ENCODE peak calls at places on chromosomes 2 and 18, in eight cellular contexts. H is cardiac muscle cell, D is mammary epithelial cell, S is MM.1S, N is gastrocnemius medialis, L is body of pancreas, G is thoracic aorta, C is lower lobe of right lung. P is an unnamed sample. For H3K4me1, the result is how much of the 10 kb centered on the place peaks cover.

GRCh38 chr2:196242131-196242620 is 70.8 kb upstream of the STK17B start:
- DNase-seq in D (peak), L (peak), H (peak), S (no peak), G (no peak), C (peak), N (no peak), P (peak)

GRCh38 chr2:16948073-16948472 is 282.4 kb upstream of the CYRIA start:
- DNase-seq in N (no peak), D (no peak), S (no peak), G (no peak), H (no peak), C (no peak), L (no peak), P (no peak)

GRCh38 chr2:73985318-73986084 is 791 bp downstream of the TET3 start:
- DNase-seq in S (peak), N (no peak), H (peak), D (no peak), G (no peak), C (peak), L (peak), P (peak)

GRCh38 chr2:216653931-216654365 is 20.7 kb downstream of the IGFBP2 start:
- DNase-seq in N (no peak), G (no peak), H (peak), C (no peak), S (no peak), L (no peak), D (no peak), P (peak)

GRCh38 chr2:133747965-133748700 is 179.9 kb upstream of the NCKAP5 start:
- DNase-seq in D (no peak), L (no peak), S (no peak), G (no peak), C (no peak), N (no peak), H (no peak), P (no peak)

GRCh38 chr2:79369127-79369526 is 143.7 kb upstream of the CTNNA2 start:
- DNase-seq in H (no peak), N (no peak), C (no peak), S (no peak), D (no peak), L (no peak), G (no peak), P (no peak)

GRCh38 chr2:147782521-147782920 is 62.3 kb upstream of the ACVR2A start:
- DNase-seq in N (no peak), H (peak), G (no peak), D (peak), S (no peak), C (no peak), L (no peak), P (no peak)

GRCh38 chr18:79952996-79953559 is 1.6 kb upstream of the SLC66A2 start:
- DNase-seq in S (no peak), G (no peak), D (no peak), H (no peak), L (no peak), C (peak), N (no peak), P (peak)

GRCh38 chr2:121288454-121289231 is 3.6 kb upstream of the TFCP2L1 start:
- DNase-seq in H (no peak), N (no peak), G (no peak), C (no peak), D (no peak), S (no peak), L (no peak), P (no peak)

GRCh38 chr18:35248429-35248828 is 7.6 kb downstream of the ZNF397 start:
- DNase-seq in C (no peak), D (no peak), H (no peak), L (no peak), N (no peak), G (no peak), S (no peak), P (no peak)

GRCh38 chr2:136527560-136527959 is 237.8 kb upstream of the THSD7B start:
- DNase-seq in S (peak), H (peak), L (no peak), G (no peak), C (no peak), N (no peak), D (peak), P (no peak)

GRCh38 chr2:10410001-10410671 is 38.0 kb downstream of the ODC1 start:
- DNase-seq in L (peak), C (no peak), G (no peak), H (no peak), S (peak), N (no peak), D (no peak), P (peak)

GRCh38 chr2:226247289-226248275 is 552.0 kb downstream of the IRS1 start:
- DNase-seq in G (no peak), H (peak), S (no peak), C (no peak), N (no peak), L (no peak), D (peak), P (no peak)

GRCh38 chr2:205546417-205546816 is 135.9 kb upstream of the NRP2 start:
- DNase-seq in H (no peak), S (no peak), C (no peak), G (no peak), N (no peak), D (no peak), L (no peak), P (no peak)

GRCh38 chr18:27685807-27686412 is 491.0 kb downstream of the CDH2 start:
- DNase-seq in N (no peak), D (peak), H (peak), G (no peak), C (no peak), S (peak), L (no peak), P (no peak)

GRCh38 chr18:9103488-9103887 is 989 bp downstream of the NDUFV2 start:
- DNase-seq in H (peak), G (no peak), D (peak), N (no peak), S (peak), L (no peak), C (no peak), P (no peak)

GRCh38 chr2:62320657-62321357 is 124.9 kb downstream of the B3GNT2 start:
- DNase-seq in H (no peak), L (no peak), G (no peak), C (no peak), S (no peak), N (no peak), D (no peak), P (no peak)

GRCh38 chr18:48948112-48949050 is 2.4 kb downstream of the SMAD7 start:
- DNase-seq in D (peak), H (peak), L (peak), C (peak), G (no peak), S (peak), N (no peak), P (peak)

GRCh38 chr2:209653164-209653563 is 118.5 kb upstream of the UNC80 start:
- DNase-seq in N (no peak), S (no peak), C (no peak), H (no peak), L (no peak), G (no peak), D (no peak), P (no peak)

GRCh38 chr18:67476585-67476984 is 39.9 kb downstream of the DSEL start:
- DNase-seq in C (no peak), D (no peak), S (no peak), G (no peak), L (no peak), H (no peak), N (no peak), P (no peak)

GRCh38 chr2:207200136-207200535 is 34.4 kb upstream of the KLF7 start:
- DNase-seq in C (no peak), S (no peak), N (no peak), D (no peak), G (no peak), L (no peak), H (no peak), P (no peak)

GRCh38 chr18:13375302-13376255 is 157.0 kb downstream of the LDLRAD4 start:
- DNase-seq in D (peak), N (peak), G (peak), C (no peak), H (peak), L (peak), S (no peak), P (no peak)
- H3K4me3 ChIP-seq in D (no peak), N (no peak), G (peak), C (no peak), H (no peak), L (no peak), S (no peak), P (no peak)

GRCh38 chr2:41414486-41415230 is 633.2 kb upstream of the PKDCC start:
- DNase-seq in S (peak), H (peak), C (no peak), D (peak), L (no peak), N (no peak), G (no peak), P (no peak)
- TF ChIP-seq CTCF in S (peak), H (peak), C (peak), D (peak), L (peak), N (peak), G (peak), P (peak)

GRCh38 chr2:20222769-20223344 is 2.1 kb downstream of the SDC1 start:
- DNase-seq in C (peak), L (no peak), G (no peak), S (peak), D (peak), N (no peak), H (no peak), P (no peak)

GRCh38 chr2:20224191-20224715 is 677 bp downstream of the SDC1 start:
- DNase-seq in D (no peak), N (no peak), C (no peak), S (peak), H (no peak), L (no peak), G (no peak), P (no peak)

GRCh38 chr2:20221169-20221938 is 3.6 kb downstream of the SDC1 start:
- DNase-seq in N (no peak), C (no peak), D (peak), S (peak), L (no peak), H (peak), G (no peak), P (no peak)

GRCh38 chr2:20223345-20224190 is 1.4 kb downstream of the SDC1 start:
- DNase-seq in C (peak), S (peak), D (no peak), H (peak), N (no peak), L (peak), G (no peak), P (peak)

DNA sequence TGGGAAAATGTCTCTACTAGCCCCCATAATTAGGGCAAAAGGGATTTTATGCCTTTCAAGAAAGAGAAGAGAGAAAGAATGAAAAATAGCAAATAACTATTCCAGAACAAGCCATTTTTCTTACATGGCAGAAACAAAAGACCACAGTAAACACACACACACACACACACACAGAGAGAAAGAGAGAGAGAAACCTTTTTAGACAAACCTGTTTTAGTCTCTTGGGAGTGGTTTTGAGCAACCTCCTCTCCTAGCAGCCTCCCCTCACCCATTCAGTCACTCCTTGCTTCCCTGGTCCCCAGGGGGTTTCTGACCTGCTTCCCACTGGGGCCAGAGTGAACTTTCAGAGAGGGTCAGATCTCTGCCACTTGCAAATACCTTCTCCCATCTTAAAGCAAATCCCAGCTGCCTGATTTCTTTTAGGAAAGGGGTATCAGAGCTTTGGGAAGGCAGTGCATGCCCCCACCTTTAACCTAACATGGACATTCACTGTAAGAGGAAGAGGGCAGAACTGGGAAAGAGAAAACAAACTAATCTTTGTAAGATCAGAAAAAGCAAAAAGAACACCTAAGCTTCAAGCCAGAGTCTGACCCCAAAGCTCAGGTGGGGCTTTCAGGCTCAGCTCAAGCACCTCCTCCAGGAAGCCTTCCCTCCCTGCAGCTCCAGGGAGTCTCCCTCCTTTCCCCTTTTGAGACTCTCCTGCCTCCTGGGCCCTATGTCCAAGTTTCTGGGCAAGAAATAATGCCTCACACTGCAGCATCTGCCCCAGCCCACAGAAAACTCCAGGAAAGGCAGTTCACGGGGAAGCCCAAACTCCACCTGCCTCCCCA is 2.8 kb downstream of the SDC1 start:
- DNase-seq in H (no peak), C (no peak), N (no peak), G (no peak), L (no peak), D (peak), S (peak), P (no peak)
- H3K4me1 ChIP-seq in H (under half), C (under half), N (under half), G (under half), L (under half), D (half or more), S (half or more), P (under half)

DNA sequence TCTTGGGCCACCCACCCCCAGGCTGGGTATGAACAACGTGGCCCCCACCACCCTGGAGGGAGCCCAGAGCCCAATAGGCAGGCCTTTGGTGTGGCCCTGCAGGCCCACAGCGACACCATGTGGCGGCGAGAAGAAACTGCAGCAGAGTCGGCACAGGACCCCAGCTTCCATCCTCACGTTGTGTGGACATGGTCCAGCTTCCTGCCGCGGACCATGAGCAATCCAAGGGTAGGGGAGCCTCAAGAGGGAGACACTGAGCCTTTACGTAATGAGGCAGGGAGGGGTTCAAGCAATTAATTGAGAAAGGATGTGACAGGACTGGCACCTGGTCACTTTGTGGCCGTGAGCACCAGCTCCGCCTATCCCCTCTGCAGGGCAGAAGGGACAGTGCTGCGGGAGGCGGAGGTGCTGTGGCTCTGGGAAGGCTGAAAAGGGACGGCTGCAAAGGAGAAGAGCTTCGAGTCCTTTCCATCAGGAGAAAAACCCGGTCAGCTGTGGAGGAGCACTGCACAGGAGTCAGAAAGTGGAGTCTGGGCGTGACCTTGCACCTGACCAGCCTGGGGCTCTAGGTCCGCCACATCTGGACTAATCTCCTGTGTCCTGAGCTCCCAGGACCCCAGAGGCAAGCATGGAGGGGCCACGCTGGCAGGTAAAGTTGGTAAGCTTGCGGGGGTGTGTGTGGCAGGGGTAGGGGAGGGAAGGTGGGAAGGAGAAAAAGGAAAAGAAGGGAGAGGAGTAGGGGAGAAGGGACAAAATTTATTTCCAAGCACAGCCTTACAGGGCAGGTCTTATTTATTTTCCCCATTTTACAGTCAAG is 44.9 kb downstream of the TMEM37 start:
- DNase-seq in C (no peak), D (peak), L (peak), S (peak), H (peak), N (peak), G (no peak), P (peak)
- H3K4me3 ChIP-seq in C (no peak), D (no peak), L (no peak), S (no peak), H (no peak), N (no peak), G (peak), P (no peak)

GRCh38 chr2:11695576-11695975 is 25.6 kb upstream of the NTSR2 start:
- DNase-seq in G (no peak), N (no peak), C (no peak), D (no peak), L (no peak), S (no peak), H (no peak), P (no peak)
- TF ChIP-seq CTCF in G (no peak), N (no peak), C (no peak), D (no peak), L (no peak), S (no peak), H (no peak), P (no peak)